ENCODE peak calls at places on chromosomes 11 and 22, in six cellular contexts. One of them, this sample, is unnamed.

GRCh38 chr22:44337658-44338004 is 24.9 kb upstream of the SHISAL1 start:
- DNase-seq in left ventricle myocardium inferior: no peak
- DNase-seq in ovary: peak; percentile 86
- DNase-seq in fibroblast of lung: peak; percentile 53
- DNase-seq in adrenal gland: peak; percentile 48
- DNase-seq in AG04449: no peak
- DNase-seq in this sample: peak; percentile 66

GRCh38 chr11:71221201-71221600 is 31.2 kb downstream of the SHANK2 start:
- DNase-seq in left ventricle myocardium inferior: no peak
- DNase-seq in ovary: no peak
- DNase-seq in fibroblast of lung: no peak
- DNase-seq in adrenal gland: no peak
- DNase-seq in AG04449: no peak
- DNase-seq in this sample: no peak

GRCh38 chr11:47617417-47617809 is 23.2 kb upstream of the C1QTNF4 start:
- DNase-seq in left ventricle myocardium inferior: no peak
- DNase-seq in ovary: no peak
- DNase-seq in fibroblast of lung: peak; percentile 82
- DNase-seq in adrenal gland: no peak
- DNase-seq in AG04449: no peak
- DNase-seq in this sample: peak; percentile 70

GRCh38 chr11:108561535-108561991 is 32.0 kb downstream of the EXPH5 start:
- DNase-seq in left ventricle myocardium inferior: no peak
- DNase-seq in ovary: no peak
- DNase-seq in fibroblast of lung: no peak
- DNase-seq in adrenal gland: no peak
- DNase-seq in AG04449: peak; percentile 17
- DNase-seq in this sample: no peak

GRCh38 chr11:74905326-74905725 is 43.6 kb downstream of the XRRA1 start:
- DNase-seq in left ventricle myocardium inferior: no peak
- DNase-seq in ovary: no peak
- DNase-seq in fibroblast of lung: no peak
- DNase-seq in adrenal gland: no peak
- DNase-seq in AG04449: no peak
- DNase-seq in this sample: no peak

GRCh38 chr22:32306561-32306960 is 51.1 kb upstream of the RFPL3 start:
- DNase-seq in left ventricle myocardium inferior: no peak
- DNase-seq in ovary: no peak
- DNase-seq in fibroblast of lung: no peak
- DNase-seq in adrenal gland: no peak
- DNase-seq in AG04449: no peak
- DNase-seq in this sample: no peak

GRCh38 chr22:44305888-44306287 is 6.9 kb downstream of the SHISAL1 start:
- DNase-seq in left ventricle myocardium inferior: no peak
- DNase-seq in ovary: peak; percentile 60
- DNase-seq in fibroblast of lung: no peak
- DNase-seq in adrenal gland: peak; percentile 28
- DNase-seq in AG04449: no peak
- DNase-seq in this sample: peak; percentile 22

GRCh38 chr11:46435679-46436078 is 44.1 kb upstream of the CHRM4 start:
- DNase-seq in left ventricle myocardium inferior: no peak
- DNase-seq in ovary: no peak
- DNase-seq in fibroblast of lung: no peak
- DNase-seq in adrenal gland: no peak
- DNase-seq in AG04449: no peak
- DNase-seq in this sample: no peak

GRCh38 chr11:72631806-72632731 is 42.2 kb downstream of the PDE2A start:
- DNase-seq in left ventricle myocardium inferior: peak; percentile 79
- DNase-seq in ovary: no peak
- DNase-seq in fibroblast of lung: no peak
- DNase-seq in adrenal gland: peak; percentile 69
- DNase-seq in AG04449: no peak
- DNase-seq in this sample: no peak

GRCh38 chr11:9906043-9906791 is 242.3 kb downstream of the SWAP70 start:
- DNase-seq in left ventricle myocardium inferior: no peak
- DNase-seq in ovary: no peak
- DNase-seq in fibroblast of lung: peak; percentile 61
- DNase-seq in adrenal gland: no peak
- DNase-seq in AG04449: peak; percentile 96
- DNase-seq in this sample: peak; percentile 90

GRCh38 chr11:42778193-42778592 is 533.6 kb upstream of the API5 start:
- DNase-seq in left ventricle myocardium inferior: no peak
- DNase-seq in ovary: no peak
- DNase-seq in fibroblast of lung: no peak
- DNase-seq in adrenal gland: no peak
- DNase-seq in AG04449: no peak
- DNase-seq in this sample: no peak

GRCh38 chr22:44366372-44367310 is 53.9 kb upstream of the SHISAL1 start:
- DNase-seq in left ventricle myocardium inferior: no peak
- DNase-seq in ovary: no peak
- DNase-seq in fibroblast of lung: peak; percentile 10
- DNase-seq in adrenal gland: peak; percentile 15
- DNase-seq in AG04449: no peak
- DNase-seq in this sample: no peak

GRCh38 chr11:73394416-73395296 is 18.5 kb downstream of the RELT start:
- DNase-seq in left ventricle myocardium inferior: no peak
- DNase-seq in ovary: no peak
- DNase-seq in fibroblast of lung: no peak
- DNase-seq in adrenal gland: no peak
- DNase-seq in AG04449: no peak
- DNase-seq in this sample: no peak

GRCh38 chr22:26035523-26035922 is 133.7 kb upstream of the SEZ6L start:
- DNase-seq in left ventricle myocardium inferior: no peak
- DNase-seq in ovary: no peak
- DNase-seq in fibroblast of lung: no peak
- DNase-seq in adrenal gland: no peak
- DNase-seq in AG04449: no peak
- DNase-seq in this sample: no peak

GRCh38 chr11:107898270-107898669 is 30.0 kb upstream of the RAB39A start:
- DNase-seq in left ventricle myocardium inferior: no peak
- DNase-seq in ovary: no peak
- DNase-seq in fibroblast of lung: peak; percentile 57
- DNase-seq in adrenal gland: no peak
- DNase-seq in AG04449: no peak
- DNase-seq in this sample: peak; percentile 65

GRCh38 chr11:129611661-129612566 is 203.7 kb upstream of the TMEM45B start:
- DNase-seq in left ventricle myocardium inferior: no peak
- DNase-seq in ovary: no peak
- DNase-seq in fibroblast of lung: no peak
- DNase-seq in adrenal gland: no peak
- DNase-seq in AG04449: no peak
- DNase-seq in this sample: no peak

GRCh38 chr11:90753546-90753945 is 530.7 kb upstream of the CHORDC1 start:
- DNase-seq in left ventricle myocardium inferior: no peak
- DNase-seq in ovary: no peak
- DNase-seq in fibroblast of lung: no peak
- DNase-seq in adrenal gland: no peak
- DNase-seq in AG04449: no peak
- DNase-seq in this sample: no peak

GRCh38 chr11:133969072-133969471 is 12.3 kb upstream of the IGSF9B start:
- DNase-seq in left ventricle myocardium inferior: no peak
- DNase-seq in ovary: no peak
- DNase-seq in fibroblast of lung: no peak
- DNase-seq in adrenal gland: no peak
- DNase-seq in AG04449: no peak
- DNase-seq in this sample: no peak

GRCh38 chr22:25352294-25352680 is 132.8 kb downstream of the CRYBB2 start:
- DNase-seq in left ventricle myocardium inferior: no peak
- DNase-seq in ovary: no peak
- DNase-seq in fibroblast of lung: no peak
- DNase-seq in adrenal gland: peak; percentile 8
- DNase-seq in AG04449: no peak
- DNase-seq in this sample: no peak

GRCh38 chr11:68714047-68714856 is 29.9 kb downstream of the GAL start:
- DNase-seq in left ventricle myocardium inferior: no peak
- DNase-seq in ovary: no peak
- DNase-seq in fibroblast of lung: no peak
- DNase-seq in adrenal gland: no peak
- DNase-seq in AG04449: no peak
- DNase-seq in this sample: no peak

GRCh38 chr11:107856180-107856980 is 2.2 kb downstream of the SLC35F2 start:
- DNase-seq in left ventricle myocardium inferior: no peak
- DNase-seq in ovary: no peak
- DNase-seq in fibroblast of lung: no peak
- DNase-seq in adrenal gland: no peak
- DNase-seq in AG04449: no peak
- DNase-seq in this sample: no peak

GRCh38 chr11:36030707-36031365 is 87.0 kb downstream of the LDLRAD3 start:
- DNase-seq in left ventricle myocardium inferior: no peak
- DNase-seq in ovary: no peak
- DNase-seq in fibroblast of lung: peak; percentile 96
- DNase-seq in adrenal gland: no peak
- DNase-seq in AG04449: peak; percentile 36
- DNase-seq in this sample: peak; percentile 74

GRCh38 chr11:111361082-111361801 is 17.8 kb downstream of the POU2AF1 start:
- DNase-seq in left ventricle myocardium inferior: no peak
- DNase-seq in ovary: no peak
- DNase-seq in fibroblast of lung: no peak
- DNase-seq in adrenal gland: no peak
- DNase-seq in AG04449: no peak
- DNase-seq in this sample: no peak

GRCh38 chr11:60265373-60266214 is 14.9 kb upstream of the MS4A4A start:
- DNase-seq in left ventricle myocardium inferior: no peak
- DNase-seq in ovary: no peak
- DNase-seq in fibroblast of lung: peak; percentile 14
- DNase-seq in adrenal gland: no peak
- DNase-seq in AG04449: no peak
- DNase-seq in this sample: peak; percentile 24

GRCh38 chr11:68214173-68215086 is 1.3 kb upstream of the KMT5B start:
- DNase-seq in left ventricle myocardium inferior: no peak
- DNase-seq in ovary: peak; percentile 37
- DNase-seq in fibroblast of lung: peak; percentile 12
- DNase-seq in adrenal gland: peak; percentile 29
- DNase-seq in AG04449: no peak
- DNase-seq in this sample: no peak

GRCh38 chr11:19455731-19456130 is 215.0 kb upstream of the E2F8 start:
- DNase-seq in left ventricle myocardium inferior: peak; percentile 34
- DNase-seq in ovary: no peak
- DNase-seq in fibroblast of lung: peak; percentile 80
- DNase-seq in adrenal gland: no peak
- DNase-seq in AG04449: no peak
- DNase-seq in this sample: peak; percentile 52

GRCh38 chr11:33021937-33022336 is 6.3 kb downstream of the DEPDC7 start:
- DNase-seq in left ventricle myocardium inferior: no peak
- DNase-seq in ovary: no peak
- DNase-seq in fibroblast of lung: no peak
- DNase-seq in adrenal gland: no peak
- DNase-seq in AG04449: no peak
- DNase-seq in this sample: no peak

GRCh38 chr11:60916669-60917206 is 2.8 kb downstream of the TMEM109 start:
- DNase-seq in left ventricle myocardium inferior: no peak
- DNase-seq in ovary: no peak
- DNase-seq in fibroblast of lung: no peak
- DNase-seq in adrenal gland: no peak
- DNase-seq in AG04449: no peak
- DNase-seq in this sample: no peak

GRCh38 chr11:33633251-33634003 is 67.2 kb downstream of the C11orf91 start:
- DNase-seq in left ventricle myocardium inferior: no peak
- DNase-seq in ovary: no peak
- DNase-seq in fibroblast of lung: peak; percentile 29
- DNase-seq in adrenal gland: peak; percentile 25
- DNase-seq in AG04449: no peak
- DNase-seq in this sample: peak; percentile 85

GRCh38 chr11:23797624-23798419 is 699.0 kb upstream of the LUZP2 start:
- DNase-seq in left ventricle myocardium inferior: no peak
- DNase-seq in ovary: no peak
- DNase-seq in fibroblast of lung: no peak
- DNase-seq in adrenal gland: no peak
- DNase-seq in AG04449: no peak
- DNase-seq in this sample: no peak
- TF ChIP-seq CTCF in left ventricle myocardium inferior: no peak
- TF ChIP-seq CTCF in ovary: no peak
- TF ChIP-seq CTCF in fibroblast of lung: no peak
- TF ChIP-seq CTCF in adrenal gland: no peak
- TF ChIP-seq CTCF in AG04449: no peak
- TF ChIP-seq CTCF in this sample: no peak

GRCh38 chr11:66369073-66369894 is 2.3 kb downstream of the SLC29A2 start:
- DNase-seq in left ventricle myocardium inferior: no peak
- DNase-seq in ovary: no peak
- DNase-seq in fibroblast of lung: no peak
- DNase-seq in adrenal gland: no peak
- DNase-seq in AG04449: no peak
- DNase-seq in this sample: no peak
- H3K4me3 ChIP-seq in left ventricle myocardium inferior: peak overlapping the region; percentile 86
- H3K4me3 ChIP-seq in ovary: no peak overlapping the region
- H3K4me3 ChIP-seq in fibroblast of lung: no peak overlapping the region
- H3K4me3 ChIP-seq in adrenal gland: no peak overlapping the region
- H3K4me3 ChIP-seq in AG04449: no peak overlapping the region
- H3K4me3 ChIP-seq in this sample: no peak overlapping the region

DNA sequence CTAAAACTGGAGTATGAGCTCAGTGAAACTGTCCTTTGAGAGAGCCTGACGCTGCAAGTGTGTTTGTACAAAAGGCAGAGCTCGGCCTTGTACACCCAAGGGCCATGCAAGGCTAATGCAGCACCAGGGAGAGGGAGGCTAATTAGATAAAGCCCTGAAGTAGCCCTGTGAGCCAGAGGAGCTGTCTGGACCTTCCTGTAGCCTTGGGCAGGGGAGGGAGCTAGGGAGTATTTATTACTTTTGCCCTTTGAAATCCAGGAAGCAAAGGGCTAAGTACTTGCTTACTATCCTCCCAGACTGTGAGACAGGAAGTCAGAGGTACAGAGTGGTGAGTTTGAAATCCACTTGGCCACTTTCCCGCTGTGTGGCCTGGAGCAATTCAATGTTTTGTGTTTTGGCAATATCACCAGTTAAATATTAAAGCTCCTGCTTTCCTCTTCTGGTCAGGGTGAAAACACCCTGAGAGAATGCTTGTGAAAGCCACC is 10.2 kb upstream of the LDHA start:
- DNase-seq in left ventricle myocardium inferior: peak; percentile 48
- DNase-seq in ovary: peak; percentile 73
- DNase-seq in fibroblast of lung: peak; percentile 83
- DNase-seq in adrenal gland: peak; percentile 73
- DNase-seq in AG04449: peak; percentile 65
- DNase-seq in this sample: peak; percentile 81
- TF ChIP-seq CTCF in left ventricle myocardium inferior: no peak
- TF ChIP-seq CTCF in ovary: no peak
- TF ChIP-seq CTCF in fibroblast of lung: no peak
- TF ChIP-seq CTCF in adrenal gland: no peak
- TF ChIP-seq CTCF in AG04449: no peak
- TF ChIP-seq CTCF in this sample: no peak

GRCh38 chr22:41057076-41057475 is 35.3 kb upstream of the EP300 start:
- DNase-seq in left ventricle myocardium inferior: no peak
- DNase-seq in ovary: no peak
- DNase-seq in fibroblast of lung: no peak
- DNase-seq in adrenal gland: no peak
- DNase-seq in AG04449: no peak
- DNase-seq in this sample: no peak

GRCh38 chr22:41048791-41049717 is 43.3 kb upstream of the EP300 start:
- DNase-seq in left ventricle myocardium inferior: peak; percentile 77
- DNase-seq in ovary: peak; percentile 73
- DNase-seq in fibroblast of lung: peak; percentile 80
- DNase-seq in adrenal gland: peak; percentile 85
- DNase-seq in AG04449: no peak
- DNase-seq in this sample: peak; percentile 60

GRCh38 chr22:41047741-41048140 is 44.7 kb upstream of the EP300 start:
- DNase-seq in left ventricle myocardium inferior: no peak
- DNase-seq in ovary: no peak
- DNase-seq in fibroblast of lung: peak; percentile 82
- DNase-seq in adrenal gland: no peak
- DNase-seq in AG04449: no peak
- DNase-seq in this sample: peak; percentile 7

GRCh38 chr22:41050873-41051272 is 41.5 kb upstream of the EP300 start:
- DNase-seq in left ventricle myocardium inferior: no peak
- DNase-seq in ovary: no peak
- DNase-seq in fibroblast of lung: no peak
- DNase-seq in adrenal gland: no peak
- DNase-seq in AG04449: no peak
- DNase-seq in this sample: peak; percentile 30

GRCh38 chr22:41052661-41053490 is 39.5 kb upstream of the EP300 start:
- DNase-seq in left ventricle myocardium inferior: no peak
- DNase-seq in ovary: no peak
- DNase-seq in fibroblast of lung: peak; percentile 63
- DNase-seq in adrenal gland: peak; percentile 23
- DNase-seq in AG04449: peak; percentile 69
- DNase-seq in this sample: peak; percentile 13
- H3K4me3 ChIP-seq in left ventricle myocardium inferior: no peak overlapping the region
- H3K4me3 ChIP-seq in ovary: no peak overlapping the region
- H3K4me3 ChIP-seq in fibroblast of lung: no peak overlapping the region
- H3K4me3 ChIP-seq in adrenal gland: no peak overlapping the region
- H3K4me3 ChIP-seq in AG04449: no peak overlapping the region
- H3K4me3 ChIP-seq in this sample: no peak overlapping the region

This sample was measured in fibroblast of mammary gland.